ENCODE peak calls at places on chromosomes 4 and X, in ten cellular contexts. A, P, G, L, V, Q, E, W, H and T are unnamed samples. For H3K9me3, the result is how much of the 10 kb centered on the place peaks cover.

GRCh38 chrX:140697618-140698017 is 11.9 kb upstream of the LINC00632 start:
- DNase-seq in V (no peak), A (no peak), P (no peak), Q (no peak), E (no peak), H (no peak), L (no peak), W (peak), G (peak), T (no peak)

GRCh38 chr4:124783847-124784246 is 71.3 kb upstream of the ANKRD50 start:
- DNase-seq in W (peak), A (no peak), L (no peak), Q (no peak), V (no peak), E (no peak), P (no peak), H (no peak), G (no peak), T (no peak)

GRCh38 chr4:39037491-39037825 is 5.2 kb upstream of the TMEM156 start:
- DNase-seq in H (peak), W (peak), Q (no peak), P (no peak), V (no peak), E (no peak), G (peak), L (no peak), A (no peak), T (no peak)

GRCh38 chrX:130028196-130028595 is 45.8 kb downstream of the BCORL1 start:
- DNase-seq in L (no peak), H (no peak), W (peak), A (peak), V (no peak), G (peak), P (peak), E (peak), Q (peak), T (peak)

GRCh38 chr4:170388255-170388654 is 298.5 kb upstream of the AADAT start:
- DNase-seq in P (no peak), G (no peak), L (no peak), V (no peak), A (no peak), Q (no peak), W (peak), H (no peak), E (no peak), T (no peak)

GRCh38 chr4:26802790-26803189 is 57.9 kb upstream of the STIM2 start:
- DNase-seq in W (no peak), G (no peak), V (no peak), A (no peak), Q (no peak), P (no peak), E (no peak), H (no peak), L (no peak), T (no peak)

GRCh38 chr4:95516528-95517011 is 32.2 kb downstream of the UNC5C start:
- DNase-seq in P (no peak), L (no peak), E (no peak), A (no peak), G (no peak), V (no peak), H (no peak), W (no peak), Q (no peak), T (no peak)

GRCh38 chr4:17721496-17722360 is 59.7 kb downstream of the FAM184B start:
- DNase-seq in P (no peak), E (no peak), H (no peak), G (peak), L (no peak), A (no peak), W (peak), Q (no peak), V (no peak), T (no peak)

GRCh38 chr4:169335331-169335730 is 64.6 kb upstream of the SH3RF1 start:
- DNase-seq in A (no peak), P (no peak), V (no peak), H (no peak), Q (no peak), E (no peak), G (peak), W (peak), L (no peak), T (no peak)

GRCh38 chrX:72572248-72573157 is at the start of gene HDAC8:
- DNase-seq in Q (peak), W (peak), A (peak), H (peak), E (peak), V (peak), G (peak), P (peak), L (peak), T (peak)

GRCh38 chrX:116317409-116317808 is 119.0 kb upstream of the SLC6A14 start:
- DNase-seq in A (no peak), Q (peak), W (peak), E (no peak), L (no peak), G (no peak), V (no peak), P (peak), H (no peak), T (peak)

GRCh38 chr4:100288811-100289529 is 98.7 kb upstream of the DDIT4L start:
- DNase-seq in W (peak), H (no peak), E (no peak), V (no peak), P (no peak), L (no peak), A (no peak), G (no peak), Q (no peak), T (no peak)

GRCh38 chr4:58665649-58666048 is 1555.5 kb upstream of the IGFBP7 start:
- DNase-seq in Q (no peak), A (no peak), G (peak), E (no peak), H (no peak), P (no peak), L (no peak), V (no peak), W (no peak), T (no peak)

GRCh38 chrX:31606796-31607195 is 535.0 kb upstream of the FTHL17 start:
- DNase-seq in G (no peak), W (peak), P (no peak), V (no peak), Q (no peak), L (no peak), E (no peak), A (no peak), H (no peak), T (no peak)

GRCh38 chr4:39565925-39566630 is 38.8 kb upstream of the UGDH start:
- DNase-seq in G (peak), H (no peak), P (no peak), A (no peak), V (no peak), L (no peak), Q (no peak), W (peak), E (no peak), T (no peak)

GRCh38 chr4:111814961-111815360 is 330.3 kb upstream of the FAM241A start:
- DNase-seq in Q (no peak), V (no peak), H (no peak), P (no peak), L (no peak), A (no peak), W (no peak), E (no peak), G (no peak), T (no peak)

GRCh38 chr4:91113130-91113706 is 986.0 kb downstream of the CCSER1 start:
- DNase-seq in G (peak), H (peak), P (peak), A (no peak), V (peak), E (no peak), W (peak), L (peak), Q (no peak), T (peak)

GRCh38 chr4:93791570-93792195 is 36.9 kb upstream of the ATOH1 start:
- DNase-seq in V (peak), L (peak), G (peak), A (no peak), Q (no peak), E (no peak), P (peak), W (peak), H (peak), T (peak)

GRCh38 chr4:8191136-8191747 is 7.8 kb upstream of the SH3TC1 start:
- DNase-seq in E (no peak), A (peak), V (peak), Q (peak), W (no peak), L (no peak), G (peak), H (no peak), P (no peak), T (peak)
- H3K27ac ChIP-seq in E (no peak), A (peak), V (no peak), Q (peak), W (no peak), L (no peak), G (peak), H (no peak), P (no peak), T (no peak)

GRCh38 chr4:7822858-7823257 is 116.8 kb downstream of the AFAP1 start:
- DNase-seq in W (peak), A (no peak), Q (no peak), H (no peak), E (no peak), G (no peak), V (no peak), P (no peak), L (no peak), T (no peak)
- H3K4me3 ChIP-seq in W (no peak), A (peak), Q (no peak), H (no peak), E (no peak), G (no peak), V (no peak), P (no peak), L (no peak), T (no peak)

GRCh38 chrX:153460826-153461225 is 9.6 kb downstream of the HAUS7 start:
- DNase-seq in W (peak), A (peak), E (peak), G (peak), L (no peak), P (peak), Q (no peak), V (peak), H (no peak), T (peak)
- H3K9me3 ChIP-seq in W (under half), A (under half), E (under half), G (under half), L (under half), P (under half), Q (under half), V (under half), H (under half), T (under half)

GRCh38 chr4:186676531-186677158 is 47.0 kb downstream of the FAT1 start:
- DNase-seq in G (peak), V (no peak), P (peak), E (no peak), L (no peak), A (no peak), Q (no peak), W (peak), H (no peak), T (no peak)
- H3K27ac ChIP-seq in G (peak), V (no peak), P (peak), E (no peak), L (no peak), A (no peak), Q (no peak), W (peak), H (peak), T (no peak)